ENCODE peak calls at places on chromosomes 7 and 10, in four cellular contexts. F, Y, K and S are unnamed samples.

GRCh38 chr7:106717997-106718871 is 57.3 kb upstream of the CCDC71L start:
- DNase-seq in F (no peak), Y (no peak), K (peak; percentile 99), S (peak; percentile 24)

GRCh38 chr10:34124522-34125035 is 690.5 kb downstream of the PARD3 start:
- DNase-seq in F (no peak), Y (no peak), K (peak; percentile 64), S (peak; percentile 72)

GRCh38 chr7:139231513-139232376 is 708 bp downstream of the UBN2 start:
- DNase-seq in F (peak; percentile 24), Y (peak; percentile 65), K (no peak), S (peak; percentile 47)

GRCh38 chr7:99365318-99366141 is 9.0 kb upstream of the ARPC1B start:
- DNase-seq in F (peak; percentile 80), Y (peak; percentile 74), K (no peak), S (peak; percentile 80)

GRCh38 chr10:62614389-62615157 is 189.9 kb upstream of the ADO start:
- DNase-seq in F (no peak), Y (no peak), K (peak; percentile 77), S (no peak)

GRCh38 chr10:60930237-60930636 is 13.7 kb downstream of the RHOBTB1 start:
- DNase-seq in F (no peak), Y (no peak), K (no peak), S (no peak)

GRCh38 chr7:99677013-99677412 is 2.8 kb downstream of the CYP3A5 start:
- DNase-seq in F (no peak), Y (no peak), K (no peak), S (no peak)

GRCh38 chr10:108783897-108784296 is 1139.4 kb downstream of the XPNPEP1 start:
- DNase-seq in F (no peak), Y (no peak), K (peak; percentile 31), S (peak; percentile 71)

GRCh38 chr7:150945853-150946825 is 32.0 kb downstream of the KCNH2 start:
- DNase-seq in F (peak; percentile 51), Y (no peak), K (peak; percentile 47), S (no peak)

GRCh38 chr10:27451054-27451453 is 53.0 kb upstream of the RAB18 start:
- DNase-seq in F (no peak), Y (no peak), K (no peak), S (no peak)

GRCh38 chr7:107877731-107878382 is 13.1 kb upstream of the DLD start:
- DNase-seq in F (no peak), Y (no peak), K (no peak), S (no peak)

GRCh38 chr7:5428470-5429252 is 5.0 kb upstream of the TNRC18 start:
- DNase-seq in F (peak; percentile 73), Y (peak; percentile 86), K (peak; percentile 86), S (peak; percentile 83)

GRCh38 chr10:22435650-22436049 is 90.4 kb downstream of the SPAG6 start:
- DNase-seq in F (peak; percentile 12), Y (no peak), K (no peak), S (no peak)

GRCh38 chr7:84666668-84667067 is 472.1 kb upstream of the SEMA3A start:
- DNase-seq in F (no peak), Y (no peak), K (no peak), S (no peak)

GRCh38 chr10:54064215-54064614 is 736.8 kb downstream of the PCDH15 start:
- DNase-seq in F (no peak), Y (no peak), K (no peak), S (no peak)

GRCh38 chr10:34222359-34222758 is 592.7 kb downstream of the PARD3 start:
- DNase-seq in F (no peak), Y (no peak), K (no peak), S (no peak)

GRCh38 chr7:371779-372545 is 82.0 kb downstream of the FOXL3 start:
- DNase-seq in F (peak; percentile 7), Y (peak; percentile 40), K (no peak), S (no peak)

GRCh38 chr10:35447693-35448407 is 111.5 kb downstream of the CCNY start:
- DNase-seq in F (peak; percentile 35), Y (no peak), K (peak; percentile 91), S (peak; percentile 46)

GRCh38 chr7:105649727-105650381 is 68.6 kb upstream of the EFCAB10 start:
- DNase-seq in F (no peak), Y (no peak), K (peak; percentile 59), S (no peak)

GRCh38 chr10:7365029-7365750 is 45.6 kb downstream of the SFMBT2 start:
- DNase-seq in F (no peak), Y (no peak), K (peak; percentile 27), S (no peak)

GRCh38 chr10:62373995-62374861 is at the start of gene ZNF365:
- DNase-seq in F (no peak), Y (peak; percentile 51), K (peak; percentile 52), S (peak; percentile 51)

GRCh38 chr7:121394709-121395140 is 1.4 kb downstream of the FAM3C start:
- DNase-seq in F (no peak), Y (no peak), K (no peak), S (peak; percentile 57)

GRCh38 chr10:100345570-100346330 is 1.3 kb upstream of the SCD start:
- DNase-seq in F (no peak), Y (peak; percentile 66), K (peak; percentile 77), S (peak; percentile 25)

GRCh38 chr10:100347568-100348195 is 649 bp downstream of the SCD start:
- DNase-seq in F (no peak), Y (no peak), K (no peak), S (no peak)

GRCh38 chr10:100346351-100346764 is 675 bp upstream of the SCD start:
- DNase-seq in F (peak; percentile 52), Y (peak; percentile 60), K (peak; percentile 75), S (peak; percentile 82)

GRCh38 chr10:100348389-100348927 is 1.4 kb downstream of the SCD start:
- DNase-seq in F (no peak), Y (no peak), K (no peak), S (no peak)

DNA sequence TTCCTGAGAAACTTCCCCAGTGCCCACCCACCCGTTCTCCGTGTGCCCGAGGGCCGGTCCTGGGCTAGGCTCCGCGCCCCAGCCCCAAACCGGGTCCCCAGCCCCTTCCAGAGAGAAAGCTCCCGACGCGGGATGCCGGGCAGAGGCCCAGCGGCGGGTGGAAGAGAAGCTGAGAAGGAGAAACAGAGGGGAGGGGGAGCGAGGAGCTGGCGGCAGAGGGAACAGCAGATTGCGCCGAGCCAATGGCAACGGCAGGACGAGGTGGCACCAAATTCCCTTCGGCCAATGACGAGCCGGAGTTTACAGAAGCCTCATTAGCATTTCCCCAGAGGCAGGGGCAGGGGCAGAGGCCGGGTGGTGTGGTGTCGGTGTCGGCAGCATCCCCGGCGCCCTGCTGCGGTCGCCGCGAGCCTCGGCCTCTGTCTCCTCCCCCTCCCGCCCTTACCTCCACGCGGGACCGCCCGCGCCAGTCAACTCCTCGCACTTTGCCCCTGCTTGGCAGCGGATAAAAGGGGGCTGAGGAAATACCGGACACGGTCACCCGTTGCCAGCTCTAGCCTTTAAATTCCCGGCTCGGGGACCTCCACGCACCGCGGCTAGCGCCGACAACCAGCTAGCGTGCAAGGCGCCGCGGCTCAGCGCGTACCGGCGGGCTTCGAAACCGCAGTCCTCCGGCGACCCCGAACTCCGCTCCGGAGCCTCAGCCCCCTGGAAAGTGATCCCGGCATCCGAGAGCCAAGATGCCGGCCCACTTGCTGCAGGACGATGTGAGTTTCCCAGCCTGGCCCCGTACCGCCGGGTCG is at the start of gene SCD:
- DNase-seq in F (peak; percentile 77), Y (peak; percentile 74), K (peak; percentile 91), S (peak; percentile 95)
- H3K4me3 ChIP-seq in F (peak within 1 kb of the TSS; percentile 50), Y (peak within 1 kb of the TSS; percentile 74), K (peak within 1 kb of the TSS; percentile 97), S (peak within 1 kb of the TSS; percentile 90)

GRCh38 chr10:29628912-29629526 is 5.8 kb downstream of the SVIL start:
- DNase-seq in F (no peak), Y (no peak), K (no peak), S (no peak)
- H3K4me1 ChIP-seq in F (peaks cover 79% of the 10 kb centered on the region), Y (peaks cover 39% of the 10 kb centered on the region), K (peaks cover 22% of the 10 kb centered on the region), S (peaks cover 48% of the 10 kb centered on the region)

GRCh38 chr7:36653671-36654355 is 70.5 kb downstream of the AOAH start:
- DNase-seq in F (no peak), Y (no peak), K (peak; percentile 20), S (no peak)
- TF ChIP-seq CTCF in F (no peak), Y (no peak), K (no peak), S (no peak)

GRCh38 chr10:97709746-97710078 is 3.8 kb upstream of the MARVELD1 start:
- DNase-seq in F (no peak), Y (no peak), K (no peak), S (no peak)
- H3K4me3 ChIP-seq in F (no peak overlapping the region), Y (no peak overlapping the region), K (no peak overlapping the region), S (no peak overlapping the region)

DNA sequence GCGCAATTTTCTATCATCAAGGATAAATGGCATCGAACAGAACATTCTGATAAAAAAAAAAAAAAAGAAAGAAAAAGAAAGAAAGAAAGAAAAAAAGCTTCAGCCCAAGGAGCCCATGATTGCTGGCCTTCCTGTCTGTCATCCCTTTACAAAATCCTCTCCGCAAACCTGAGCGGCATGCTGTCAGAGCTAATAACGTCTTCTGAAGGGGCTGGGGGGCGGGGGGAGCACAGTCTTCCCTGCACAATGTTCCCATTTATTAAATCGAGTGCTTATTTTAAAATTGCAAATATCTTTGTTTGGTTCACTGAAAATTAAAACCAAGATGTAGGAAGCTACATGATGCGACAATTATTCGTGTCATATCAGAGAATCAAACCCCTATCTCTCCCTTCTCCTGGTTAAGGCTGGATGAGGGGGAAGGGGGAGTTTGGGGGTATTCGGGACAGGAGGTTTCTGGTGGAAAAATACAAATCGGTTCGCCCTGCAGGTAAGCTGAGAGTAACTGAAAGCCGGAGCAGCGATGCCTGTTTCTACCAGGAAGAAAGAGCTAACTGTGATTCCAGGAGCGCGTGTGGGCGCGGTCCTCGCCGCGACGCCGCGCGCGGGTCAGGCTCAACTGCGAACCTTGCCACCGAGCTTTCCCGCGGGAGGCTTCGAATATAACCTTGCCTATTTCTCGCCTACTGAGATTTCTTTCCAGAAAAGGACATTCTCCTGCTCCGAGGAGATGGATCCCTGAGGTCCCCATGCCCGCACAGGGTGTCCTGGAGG is 13.3 kb upstream of the DLX6 start:
- DNase-seq in F (no peak), Y (no peak), K (no peak), S (no peak)
- H3K4me1 ChIP-seq in F (no peaks in the 10 kb centered on the region), Y (no peaks in the 10 kb centered on the region), K (no peaks in the 10 kb centered on the region), S (no peaks in the 10 kb centered on the region)

GRCh38 chr7:142720981-142721380 is 28.3 kb upstream of the PRSS1 start:
- DNase-seq in F (no peak), Y (no peak), K (no peak), S (no peak)
- TF ChIP-seq CTCF in F (no peak), Y (no peak), K (no peak), S (no peak)

GRCh38 chr7:50333266-50333665 is 28.8 kb downstream of the IKZF1 start:
- DNase-seq in F (no peak), Y (no peak), K (no peak), S (no peak)
- H3K4me3 ChIP-seq in F (no peak overlapping the region), Y (no peak overlapping the region), K (no peak overlapping the region), S (no peak overlapping the region)